ENCODE peak calls at places on chromosomes 2 and 18, in seven cellular contexts. One of them, this sample, is unnamed.

GRCh38 chr2:8650256-8650655 is 31.6 kb upstream of the ID2 start:
- DNase-seq in NCI-H1092: no peak
- DNase-seq in naive thymus-derived CD8-positive, alpha-beta T cell: no peak
- DNase-seq in DMS153: no peak
- DNase-seq in cerebellum: no peak
- DNase-seq in LoVo: no peak
- DNase-seq in GM23248: no peak
- DNase-seq in this sample: no peak

GRCh38 chr2:168801961-168802824 is at the start of gene NOSTRIN:
- DNase-seq in naive thymus-derived CD8-positive, alpha-beta T cell: no peak
- DNase-seq in DMS153: no peak
- DNase-seq in GM23248: peak
- DNase-seq in LoVo: peak
- DNase-seq in NCI-H1092: no peak
- DNase-seq in cerebellum: no peak
- DNase-seq in this sample: no peak

GRCh38 chr2:233917146-233917545 is at the start of gene TRPM8:
- DNase-seq in LoVo: no peak
- DNase-seq in NCI-H1092: no peak
- DNase-seq in DMS153: no peak
- DNase-seq in naive thymus-derived CD8-positive, alpha-beta T cell: no peak
- DNase-seq in GM23248: no peak
- DNase-seq in cerebellum: no peak
- DNase-seq in this sample: peak

GRCh38 chr2:108128226-108128786 is 111.5 kb upstream of the SULT1C3 start:
- DNase-seq in naive thymus-derived CD8-positive, alpha-beta T cell: no peak
- DNase-seq in DMS153: peak
- DNase-seq in cerebellum: no peak
- DNase-seq in LoVo: no peak
- DNase-seq in NCI-H1092: peak
- DNase-seq in GM23248: no peak
- DNase-seq in this sample: no peak

GRCh38 chr2:180033993-180034894 is 27.1 kb upstream of the CWC22 start:
- DNase-seq in DMS153: peak
- DNase-seq in LoVo: peak
- DNase-seq in cerebellum: no peak
- DNase-seq in GM23248: no peak
- DNase-seq in NCI-H1092: peak
- DNase-seq in naive thymus-derived CD8-positive, alpha-beta T cell: no peak
- DNase-seq in this sample: peak

GRCh38 chr18:49591271-49591670 is 29.4 kb downstream of the LIPG start:
- DNase-seq in cerebellum: no peak
- DNase-seq in naive thymus-derived CD8-positive, alpha-beta T cell: no peak
- DNase-seq in LoVo: peak
- DNase-seq in DMS153: no peak
- DNase-seq in GM23248: no peak
- DNase-seq in NCI-H1092: no peak
- DNase-seq in this sample: no peak

GRCh38 chr2:186380805-186381204 is 105.3 kb upstream of the ZC3H15 start:
- DNase-seq in NCI-H1092: no peak
- DNase-seq in DMS153: no peak
- DNase-seq in cerebellum: no peak
- DNase-seq in GM23248: no peak
- DNase-seq in LoVo: no peak
- DNase-seq in naive thymus-derived CD8-positive, alpha-beta T cell: no peak
- DNase-seq in this sample: no peak

GRCh38 chr2:219595250-219595649 is 2.4 kb upstream of the STK11IP start:
- DNase-seq in NCI-H1092: no peak
- DNase-seq in DMS153: no peak
- DNase-seq in LoVo: no peak
- DNase-seq in naive thymus-derived CD8-positive, alpha-beta T cell: no peak
- DNase-seq in GM23248: no peak
- DNase-seq in cerebellum: no peak
- DNase-seq in this sample: peak

GRCh38 chr2:30689496-30690125 is 117.6 kb downstream of the CAPN13 start:
- DNase-seq in NCI-H1092: no peak
- DNase-seq in LoVo: no peak
- DNase-seq in GM23248: no peak
- DNase-seq in DMS153: no peak
- DNase-seq in naive thymus-derived CD8-positive, alpha-beta T cell: no peak
- DNase-seq in cerebellum: no peak
- DNase-seq in this sample: no peak

GRCh38 chr2:233834378-233834777 is 20.0 kb downstream of the HJURP start:
- DNase-seq in NCI-H1092: no peak
- DNase-seq in cerebellum: no peak
- DNase-seq in LoVo: no peak
- DNase-seq in naive thymus-derived CD8-positive, alpha-beta T cell: no peak
- DNase-seq in GM23248: no peak
- DNase-seq in DMS153: no peak
- DNase-seq in this sample: no peak

GRCh38 chr18:58359226-58360019 is 269.5 kb downstream of the ALPK2 start:
- DNase-seq in DMS153: no peak
- DNase-seq in cerebellum: no peak
- DNase-seq in LoVo: no peak
- DNase-seq in GM23248: peak
- DNase-seq in NCI-H1092: no peak
- DNase-seq in naive thymus-derived CD8-positive, alpha-beta T cell: no peak
- DNase-seq in this sample: no peak

GRCh38 chr2:31256611-31257382 is 22.8 kb downstream of the EHD3 start:
- DNase-seq in GM23248: no peak
- DNase-seq in NCI-H1092: peak
- DNase-seq in naive thymus-derived CD8-positive, alpha-beta T cell: no peak
- DNase-seq in cerebellum: no peak
- DNase-seq in LoVo: no peak
- DNase-seq in DMS153: no peak
- DNase-seq in this sample: no peak

GRCh38 chr2:18119883-18120282 is 241.4 kb downstream of the KCNS3 start:
- DNase-seq in GM23248: peak
- DNase-seq in DMS153: peak
- DNase-seq in naive thymus-derived CD8-positive, alpha-beta T cell: no peak
- DNase-seq in NCI-H1092: no peak
- DNase-seq in cerebellum: peak
- DNase-seq in LoVo: no peak
- DNase-seq in this sample: no peak

GRCh38 chr2:135960598-135961551 is 24.6 kb downstream of the DARS1 start:
- DNase-seq in cerebellum: peak
- DNase-seq in naive thymus-derived CD8-positive, alpha-beta T cell: no peak
- DNase-seq in LoVo: no peak
- DNase-seq in NCI-H1092: peak
- DNase-seq in DMS153: no peak
- DNase-seq in GM23248: peak
- DNase-seq in this sample: peak

GRCh38 chr2:241241669-241242068 is 53.2 kb downstream of the ANO7 start:
- DNase-seq in naive thymus-derived CD8-positive, alpha-beta T cell: no peak
- DNase-seq in GM23248: no peak
- DNase-seq in LoVo: no peak
- DNase-seq in cerebellum: no peak
- DNase-seq in NCI-H1092: no peak
- DNase-seq in DMS153: no peak
- DNase-seq in this sample: no peak

GRCh38 chr2:120522151-120522751 is 176.3 kb downstream of the INHBB start:
- DNase-seq in GM23248: no peak
- DNase-seq in cerebellum: no peak
- DNase-seq in LoVo: no peak
- DNase-seq in naive thymus-derived CD8-positive, alpha-beta T cell: no peak
- DNase-seq in NCI-H1092: no peak
- DNase-seq in DMS153: no peak
- DNase-seq in this sample: no peak

GRCh38 chr2:218622606-218623238 is 15.0 kb downstream of the PLCD4 start:
- DNase-seq in NCI-H1092: no peak
- DNase-seq in naive thymus-derived CD8-positive, alpha-beta T cell: no peak
- DNase-seq in cerebellum: no peak
- DNase-seq in LoVo: no peak
- DNase-seq in GM23248: peak
- DNase-seq in DMS153: no peak
- DNase-seq in this sample: peak

GRCh38 chr18:24051256-24051947 is 36.8 kb downstream of the TTC39C start:
- DNase-seq in LoVo: peak
- DNase-seq in NCI-H1092: no peak
- DNase-seq in GM23248: no peak
- DNase-seq in cerebellum: no peak
- DNase-seq in DMS153: no peak
- DNase-seq in naive thymus-derived CD8-positive, alpha-beta T cell: no peak
- DNase-seq in this sample: no peak

GRCh38 chr2:237888389-237888788 is 29.0 kb downstream of the RAMP1 start:
- DNase-seq in cerebellum: no peak
- DNase-seq in LoVo: no peak
- DNase-seq in NCI-H1092: no peak
- DNase-seq in GM23248: peak
- DNase-seq in DMS153: no peak
- DNase-seq in naive thymus-derived CD8-positive, alpha-beta T cell: no peak
- DNase-seq in this sample: no peak

GRCh38 chr2:19689769-19690168 is 212.0 kb downstream of the TTC32 start:
- DNase-seq in DMS153: no peak
- DNase-seq in cerebellum: no peak
- DNase-seq in GM23248: no peak
- DNase-seq in LoVo: no peak
- DNase-seq in NCI-H1092: no peak
- DNase-seq in naive thymus-derived CD8-positive, alpha-beta T cell: no peak
- DNase-seq in this sample: no peak

GRCh38 chr2:218831378-218831990 is at the start of gene PRKAG3:
- DNase-seq in NCI-H1092: no peak
- DNase-seq in GM23248: peak
- DNase-seq in DMS153: no peak
- DNase-seq in naive thymus-derived CD8-positive, alpha-beta T cell: no peak
- DNase-seq in cerebellum: no peak
- DNase-seq in LoVo: no peak
- DNase-seq in this sample: no peak

GRCh38 chr2:77156599-77156998 is 365.6 kb downstream of the LRRTM4 start:
- DNase-seq in naive thymus-derived CD8-positive, alpha-beta T cell: no peak
- DNase-seq in cerebellum: no peak
- DNase-seq in LoVo: no peak
- DNase-seq in NCI-H1092: no peak
- DNase-seq in GM23248: no peak
- DNase-seq in DMS153: no peak
- DNase-seq in this sample: no peak